ENCODE peak calls at places on chromosomes 4 and X, in five cellular contexts. W is activated T-cell treated with anti-CD3 and anti-CD28 coated beads, Interleukin-2, amount 50 U/mL, for 48 hours; Q is ELR; V is iris pigment epithelial cell; X is upper lobe of right lung. J is an unnamed sample.

GRCh38 chrX:7083468-7084396 is 63.8 kb upstream of the STS start:
- DNase-seq in W (peak; percentile 73), Q (peak; percentile 92), V (peak; percentile 98), X (no peak), J (no peak)

GRCh38 chr4:69167300-69167699 is 47.2 kb downstream of the UGT2B11 start:
- DNase-seq in W (no peak), Q (peak; percentile 21), V (peak; percentile 3), X (no peak), J (no peak)

GRCh38 chrX:113297456-113297855 is 456.8 kb upstream of the AMOT start:
- DNase-seq in W (no peak), Q (no peak), V (peak; percentile 8), X (no peak), J (no peak)

GRCh38 chr4:71304289-71304850 is 34.5 kb upstream of the SLC4A4 start:
- DNase-seq in W (no peak), Q (peak; percentile 62), V (no peak), X (no peak), J (no peak)

GRCh38 chrX:119249836-119250340 is 13.8 kb downstream of the PGRMC1 start:
- DNase-seq in W (no peak), Q (no peak), V (no peak), X (no peak), J (no peak)

GRCh38 chr4:113837397-113837796 is 75.9 kb upstream of the CAMK2D start:
- DNase-seq in W (no peak), Q (peak; percentile 89), V (peak; percentile 93), X (no peak), J (no peak)

GRCh38 chr4:183960021-183960420 is 54.9 kb downstream of the STOX2 start:
- DNase-seq in W (no peak), Q (peak; percentile 36), V (peak; percentile 40), X (no peak), J (no peak)

GRCh38 chr4:15964159-15964558 is 1.2 kb upstream of the FGFBP2 start:
- DNase-seq in W (no peak), Q (no peak), V (no peak), X (no peak), J (no peak)

GRCh38 chrX:38803286-38803608 is 2.0 kb downstream of the MID1IP1 start:
- DNase-seq in W (no peak), Q (no peak), V (peak; percentile 10), X (no peak), J (no peak)

GRCh38 chr4:101439926-101440325 is 92.6 kb upstream of the PPP3CA start:
- DNase-seq in W (no peak), Q (no peak), V (peak; percentile 14), X (no peak), J (no peak)

GRCh38 chr4:26873391-26874026 is 12.9 kb downstream of the STIM2 start:
- DNase-seq in W (peak; percentile 73), Q (no peak), V (no peak), X (no peak), J (no peak)

GRCh38 chr4:142379277-142380051 is 466.6 kb downstream of the INPP4B start:
- DNase-seq in W (no peak), Q (peak; percentile 89), V (peak; percentile 81), X (no peak), J (no peak)

GRCh38 chrX:153968754-153969124 is 2.9 kb downstream of the HCFC1 start:
- DNase-seq in W (no peak), Q (no peak), V (peak; percentile 32), X (no peak), J (no peak)

GRCh38 chr4:77385124-77385969 is 220.3 kb upstream of the CXCL13 start:
- DNase-seq in W (peak; percentile 72), Q (peak; percentile 55), V (peak; percentile 70), X (no peak), J (no peak)

GRCh38 chrX:152061557-152061956 is 76.8 kb downstream of the MAGEA10 start:
- DNase-seq in W (no peak), Q (no peak), V (no peak), X (no peak), J (no peak)

GRCh38 chr4:41814565-41814964 is 66.0 kb upstream of the PHOX2B start:
- DNase-seq in W (no peak), Q (peak; percentile 42), V (peak; percentile 25), X (no peak), J (no peak)

GRCh38 chr4:78622253-78622979 is 70.8 kb downstream of the ANXA3 start:
- DNase-seq in W (no peak), Q (peak; percentile 73), V (peak; percentile 74), X (no peak), J (no peak)

GRCh38 chr4:78058591-78059523 is 1.7 kb downstream of the FRAS1 start:
- DNase-seq in W (peak; percentile 33), Q (peak; percentile 44), V (peak; percentile 34), X (peak; percentile 74), J (peak; percentile 62)

GRCh38 chr4:162409048-162409447 is 245.2 kb upstream of the FSTL5 start:
- DNase-seq in W (no peak), Q (no peak), V (no peak), X (no peak), J (no peak)

GRCh38 chr4:165684177-165684870 is 188.7 kb upstream of the TLL1 start:
- DNase-seq in W (no peak), Q (peak; percentile 71), V (peak; percentile 60), X (no peak), J (no peak)

GRCh38 chrX:12993823-12994222 is 18.9 kb downstream of the TMSB4X start:
- DNase-seq in W (no peak), Q (no peak), V (no peak), X (no peak), J (no peak)